ENCODE peak calls at places on chromosome 12, in ten cellular contexts. C is osteoblast, K is psoas muscle, A is pancreas, Q is A549, Z is esophagus muscularis mucosa, L is right lobe of liver, R is GM23248, H is ovary, F is aorta. Y is an unnamed sample.

GRCh38 chr12:49342066-49342913 is 4.4 kb upstream of the DNAJC22 start:
- DNase-seq in F (peak; percentile 85), Z (peak; percentile 91), A (peak; percentile 73), Q (peak; percentile 95), C (peak; percentile 97), R (peak; percentile 81), L (peak; percentile 74), K (peak; percentile 84), H (peak; percentile 82), Y (peak; percentile 81)

GRCh38 chr12:132986885-132987225 is 688 bp downstream of the ZNF26 start:
- DNase-seq in R (peak; percentile 69), Q (peak; percentile 25), F (no peak), Z (no peak), K (no peak), C (peak; percentile 85), L (no peak), A (no peak), H (no peak), Y (no peak)

GRCh38 chr12:88339254-88339949 is 197.3 kb downstream of the TMTC3 start:
- DNase-seq in L (no peak), K (no peak), R (peak; percentile 88), Z (no peak), H (no peak), F (no peak), A (no peak), C (no peak), Q (no peak), Y (no peak)

GRCh38 chr12:56119361-56119796 is 1.3 kb downstream of the ZC3H10 start:
- DNase-seq in Q (peak; percentile 94), F (peak; percentile 84), Z (no peak), R (peak; percentile 93), C (peak; percentile 93), A (peak; percentile 77), H (peak; percentile 71), K (peak; percentile 87), L (peak; percentile 89), Y (no peak)

GRCh38 chr12:50099302-50100008 is 4.4 kb upstream of the GPD1 start:
- DNase-seq in L (no peak), Z (no peak), K (no peak), A (no peak), Q (no peak), R (peak; percentile 84), F (no peak), H (no peak), C (peak; percentile 90), Y (no peak)

GRCh38 chr12:47408171-47408871 is 297.5 kb downstream of the RPAP3 start:
- DNase-seq in L (no peak), A (no peak), Q (peak; percentile 69), H (no peak), R (no peak), F (no peak), C (peak; percentile 29), Z (no peak), K (no peak), Y (no peak)

GRCh38 chr12:70359458-70360197 is 6.5 kb upstream of the KCNMB4 start:
- DNase-seq in H (no peak), L (no peak), C (no peak), K (no peak), Q (no peak), F (no peak), R (peak; percentile 4), A (no peak), Z (no peak), Y (no peak)

GRCh38 chr12:64269161-64269560 is 47.1 kb upstream of the KICS2 start:
- DNase-seq in Z (no peak), R (no peak), C (no peak), L (no peak), K (no peak), F (no peak), H (no peak), A (no peak), Q (no peak), Y (no peak)

GRCh38 chr12:123055281-123055766 is 74.8 kb downstream of the ARL6IP4 start:
- DNase-seq in R (no peak), Q (no peak), A (no peak), L (no peak), C (no peak), F (no peak), K (no peak), Z (no peak), H (no peak), Y (no peak)

GRCh38 chr12:75658826-75659823 is 147.7 kb upstream of the KRR1 start:
- DNase-seq in L (no peak), Q (peak; percentile 46), Z (no peak), K (no peak), R (peak; percentile 86), H (no peak), F (no peak), A (no peak), C (peak; percentile 31), Y (no peak)

DNA sequence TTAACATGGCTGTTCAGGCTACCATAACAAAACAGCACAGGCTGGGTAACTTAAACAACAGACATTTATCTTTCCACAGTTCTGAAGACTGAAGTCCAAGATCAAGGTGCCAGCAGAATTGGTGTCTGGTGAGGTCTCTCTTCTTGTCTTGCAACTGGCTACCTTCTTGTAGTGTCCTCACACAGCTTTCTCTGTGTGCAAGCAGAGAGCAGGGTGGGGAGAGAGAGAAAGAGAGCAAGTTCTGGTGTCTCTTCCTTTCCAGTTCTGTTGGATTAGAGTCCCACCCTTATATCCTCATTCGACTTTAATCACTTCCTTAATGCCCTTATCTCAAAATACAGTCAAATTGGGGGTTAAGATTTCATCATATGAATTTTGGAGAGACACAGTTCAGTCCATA is 40.8 kb downstream of the DYRK2 start:
- DNase-seq in R (no peak), A (no peak), L (no peak), Z (no peak), F (no peak), H (no peak), C (no peak), Q (no peak), K (no peak), Y (no peak)
- H3K4me1 ChIP-seq in R (no peaks in the 10 kb centered on the region), A (no peaks in the 10 kb centered on the region), L (no peaks in the 10 kb centered on the region), Z (no peaks in the 10 kb centered on the region), F (no peaks in the 10 kb centered on the region), H (no peaks in the 10 kb centered on the region), C (no peaks in the 10 kb centered on the region), Q (no peaks in the 10 kb centered on the region), K (peaks cover 7% of the 10 kb centered on the region), Y (no peaks in the 10 kb centered on the region)

GRCh38 chr12:72295744-72296143 is 23.6 kb downstream of the TRHDE start:
- DNase-seq in Z (no peak), K (no peak), H (no peak), F (no peak), R (peak; percentile 36), C (no peak), Q (no peak), A (no peak), L (no peak), Y (no peak)

GRCh38 chr12:72296389-72296788 is 24.2 kb downstream of the TRHDE start:
- DNase-seq in F (no peak), Z (no peak), L (no peak), K (no peak), C (no peak), A (no peak), Q (peak; percentile 49), R (peak; percentile 47), H (no peak), Y (no peak)

GRCh38 chr12:72293701-72294100 is 21.5 kb downstream of the TRHDE start:
- DNase-seq in L (no peak), K (no peak), C (no peak), Q (no peak), A (no peak), H (no peak), R (no peak), Z (no peak), F (no peak), Y (no peak)

GRCh38 chr12:72297666-72298065 is 25.5 kb downstream of the TRHDE start:
- DNase-seq in K (no peak), F (no peak), Z (no peak), C (no peak), L (no peak), Q (no peak), A (no peak), H (no peak), R (no peak), Y (no peak)

GRCh38 chr12:72295101-72295500 is 22.9 kb downstream of the TRHDE start:
- DNase-seq in R (no peak), Q (no peak), C (no peak), A (no peak), F (no peak), K (no peak), L (no peak), Z (no peak), H (no peak), Y (peak; percentile 59)
- H3K27ac ChIP-seq in R (no peak overlapping the region), Q (peak overlapping the region; percentile 24), C (peak overlapping the region; percentile 56), A (no peak overlapping the region), F (no peak overlapping the region), K (no peak overlapping the region), L (no peak overlapping the region), Z (no peak overlapping the region), H (no peak overlapping the region), Y (no peak overlapping the region)

GRCh38 chr12:12221560-12221959 is 45.3 kb downstream of the LRP6 start:
- DNase-seq in L (no peak), F (no peak), A (no peak), R (no peak), Z (no peak), Q (no peak), H (no peak), C (no peak), K (no peak), Y (no peak)
- H3K4me1 ChIP-seq in L (peaks cover 44% of the 10 kb centered on the region), F (no peaks in the 10 kb centered on the region), A (peaks cover 18% of the 10 kb centered on the region), R (peaks cover 17% of the 10 kb centered on the region), Z (peaks cover 20% of the 10 kb centered on the region), Q (peaks cover 75% of the 10 kb centered on the region), H (peaks cover 3% of the 10 kb centered on the region), C (peaks cover 8% of the 10 kb centered on the region), K (peaks cover 44% of the 10 kb centered on the region), Y (peaks cover 9% of the 10 kb centered on the region)

GRCh38 chr12:105921055-105921454 is 217.7 kb downstream of the NUAK1 start:
- DNase-seq in H (no peak), A (no peak), Q (no peak), F (no peak), R (no peak), L (no peak), C (no peak), Z (no peak), K (no peak), Y (no peak)
- H3K27ac ChIP-seq in H (no peak overlapping the region), A (no peak overlapping the region), Q (no peak overlapping the region), F (no peak overlapping the region), R (no peak overlapping the region), L (no peak overlapping the region), C (no peak overlapping the region), Z (no peak overlapping the region), K (peak overlapping the region; percentile 90), Y (no peak overlapping the region)

Y was measured in upper lobe of left lung.